ENCODE peak calls at places on chromosomes 7 and 10, in nine cellular contexts. One of them, this sample, is unnamed.
A peak's percentile ranks its signal among the peaks of the same experiment; 100 is the strongest.

GRCh38 chr10:101690461-101690860 is 4.5 kb downstream of the FBXW4 start:
- DNase-seq in K562: peak; percentile 23
- DNase-seq in IMR-90: no peak
- DNase-seq in upper lobe of right lung: no peak
- DNase-seq in tibial artery: no peak
- DNase-seq in PC-3: no peak
- DNase-seq in cardiac muscle cell: no peak
- DNase-seq in thoracic aorta: no peak
- DNase-seq in psoas muscle: no peak
- DNase-seq in this sample: no peak

GRCh38 chr10:17633353-17633752 is 10.6 kb upstream of the STAM start:
- DNase-seq in psoas muscle: no peak
- DNase-seq in IMR-90: no peak
- DNase-seq in thoracic aorta: no peak
- DNase-seq in cardiac muscle cell: no peak
- DNase-seq in K562: no peak
- DNase-seq in upper lobe of right lung: no peak
- DNase-seq in tibial artery: no peak
- DNase-seq in PC-3: no peak
- DNase-seq in this sample: no peak

GRCh38 chr7:128104109-128104742 is 73.0 kb upstream of the LRRC4 start:
- DNase-seq in upper lobe of right lung: no peak
- DNase-seq in IMR-90: no peak
- DNase-seq in K562: no peak
- DNase-seq in psoas muscle: peak; percentile 65
- DNase-seq in tibial artery: no peak
- DNase-seq in thoracic aorta: no peak
- DNase-seq in PC-3: no peak
- DNase-seq in cardiac muscle cell: no peak
- DNase-seq in this sample: peak; percentile 26

GRCh38 chr7:43537765-43538403 is 45.0 kb upstream of the STK17A start:
- DNase-seq in IMR-90: no peak
- DNase-seq in upper lobe of right lung: no peak
- DNase-seq in K562: no peak
- DNase-seq in tibial artery: no peak
- DNase-seq in psoas muscle: no peak
- DNase-seq in thoracic aorta: no peak
- DNase-seq in cardiac muscle cell: peak; percentile 59
- DNase-seq in PC-3: no peak
- DNase-seq in this sample: no peak

GRCh38 chr10:93481931-93482834 is at the start of gene MYOF:
- DNase-seq in IMR-90: peak; percentile 93
- DNase-seq in cardiac muscle cell: peak; percentile 77
- DNase-seq in upper lobe of right lung: peak; percentile 80
- DNase-seq in thoracic aorta: no peak
- DNase-seq in PC-3: peak; percentile 88
- DNase-seq in psoas muscle: peak; percentile 62
- DNase-seq in K562: peak; percentile 57
- DNase-seq in tibial artery: peak; percentile 84
- DNase-seq in this sample: peak; percentile 33

GRCh38 chr10:98696516-98696915 is 249.8 kb upstream of the HPS1 start:
- DNase-seq in PC-3: no peak
- DNase-seq in thoracic aorta: no peak
- DNase-seq in IMR-90: no peak
- DNase-seq in cardiac muscle cell: no peak
- DNase-seq in upper lobe of right lung: no peak
- DNase-seq in K562: no peak
- DNase-seq in psoas muscle: no peak
- DNase-seq in tibial artery: no peak
- DNase-seq in this sample: no peak

GRCh38 chr10:86964061-86964846 is 4.0 kb upstream of the ADIRF start:
- DNase-seq in cardiac muscle cell: no peak
- DNase-seq in thoracic aorta: no peak
- DNase-seq in K562: no peak
- DNase-seq in psoas muscle: no peak
- DNase-seq in PC-3: no peak
- DNase-seq in tibial artery: peak; percentile 77
- DNase-seq in upper lobe of right lung: no peak
- DNase-seq in IMR-90: no peak
- DNase-seq in this sample: no peak

GRCh38 chr7:22173884-22174573 is 182.9 kb downstream of the RAPGEF5 start:
- DNase-seq in IMR-90: no peak
- DNase-seq in thoracic aorta: no peak
- DNase-seq in upper lobe of right lung: no peak
- DNase-seq in psoas muscle: no peak
- DNase-seq in PC-3: peak; percentile 68
- DNase-seq in cardiac muscle cell: no peak
- DNase-seq in tibial artery: no peak
- DNase-seq in K562: peak; percentile 67
- DNase-seq in this sample: no peak

GRCh38 chr7:29883462-29884398 is 77.4 kb downstream of the WIPF3 start:
- DNase-seq in IMR-90: no peak
- DNase-seq in psoas muscle: no peak
- DNase-seq in upper lobe of right lung: no peak
- DNase-seq in thoracic aorta: no peak
- DNase-seq in cardiac muscle cell: peak; percentile 23
- DNase-seq in K562: no peak
- DNase-seq in PC-3: peak; percentile 50
- DNase-seq in tibial artery: no peak
- DNase-seq in this sample: no peak

GRCh38 chr10:124125305-124126116 is 32.1 kb upstream of the CHST15 start:
- DNase-seq in upper lobe of right lung: no peak
- DNase-seq in K562: no peak
- DNase-seq in tibial artery: no peak
- DNase-seq in cardiac muscle cell: peak; percentile 20
- DNase-seq in thoracic aorta: no peak
- DNase-seq in IMR-90: no peak
- DNase-seq in psoas muscle: no peak
- DNase-seq in PC-3: peak; percentile 42
- DNase-seq in this sample: no peak

GRCh38 chr7:157751351-157751750 is 414.5 kb downstream of the DNAJB6 start:
- DNase-seq in thoracic aorta: no peak
- DNase-seq in psoas muscle: no peak
- DNase-seq in cardiac muscle cell: no peak
- DNase-seq in upper lobe of right lung: no peak
- DNase-seq in IMR-90: no peak
- DNase-seq in K562: no peak
- DNase-seq in tibial artery: no peak
- DNase-seq in PC-3: no peak
- DNase-seq in this sample: no peak

GRCh38 chr10:103680869-103681236 is 174.5 kb downstream of the SH3PXD2A start:
- DNase-seq in thoracic aorta: no peak
- DNase-seq in PC-3: no peak
- DNase-seq in IMR-90: no peak
- DNase-seq in tibial artery: no peak
- DNase-seq in K562: no peak
- DNase-seq in psoas muscle: no peak
- DNase-seq in cardiac muscle cell: no peak
- DNase-seq in upper lobe of right lung: no peak
- DNase-seq in this sample: no peak

GRCh38 chr7:13848576-13849527 is 140.6 kb downstream of the ETV1 start:
- DNase-seq in psoas muscle: no peak
- DNase-seq in thoracic aorta: no peak
- DNase-seq in cardiac muscle cell: no peak
- DNase-seq in K562: no peak
- DNase-seq in tibial artery: no peak
- DNase-seq in PC-3: no peak
- DNase-seq in IMR-90: peak; percentile 38
- DNase-seq in upper lobe of right lung: no peak
- DNase-seq in this sample: no peak

DNA sequence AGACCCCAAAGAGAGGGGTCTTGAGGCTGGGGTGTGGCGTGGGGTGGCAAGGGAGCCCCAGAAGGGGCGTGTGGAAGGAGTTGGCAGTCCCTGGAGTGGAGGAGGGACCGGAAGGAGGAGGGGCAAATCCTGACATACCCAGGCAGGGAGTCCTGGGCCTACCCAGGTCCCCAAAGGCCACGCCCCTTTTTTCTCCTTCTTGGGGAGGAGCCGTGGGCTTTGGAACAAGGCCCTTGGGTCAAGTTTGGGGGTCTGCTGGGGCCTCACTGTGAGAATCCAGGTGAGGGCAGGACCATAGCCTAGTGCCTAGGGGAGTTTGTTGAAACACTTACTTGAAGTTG is 1.2 kb upstream of the SMARCD3 start:
- DNase-seq in PC-3: no peak
- DNase-seq in cardiac muscle cell: peak; percentile 80
- DNase-seq in IMR-90: peak; percentile 39
- DNase-seq in tibial artery: peak; percentile 92
- DNase-seq in psoas muscle: peak; percentile 81
- DNase-seq in upper lobe of right lung: no peak
- DNase-seq in K562: peak; percentile 59
- DNase-seq in thoracic aorta: no peak
- DNase-seq in this sample: peak; percentile 71
- H3K4me1 ChIP-seq in PC-3: peaks cover 4% of the 10 kb centered on the region
- H3K4me1 ChIP-seq in cardiac muscle cell: peaks cover 55% of the 10 kb centered on the region
- H3K4me1 ChIP-seq in IMR-90: peaks cover 46% of the 10 kb centered on the region
- H3K4me1 ChIP-seq in tibial artery: peaks cover 6% of the 10 kb centered on the region
- H3K4me1 ChIP-seq in psoas muscle: peaks cover 48% of the 10 kb centered on the region
- H3K4me1 ChIP-seq in upper lobe of right lung: peaks cover 30% of the 10 kb centered on the region
- H3K4me1 ChIP-seq in K562: peaks cover 27% of the 10 kb centered on the region
- H3K4me1 ChIP-seq in thoracic aorta: peaks cover 79% of the 10 kb centered on the region
- H3K4me1 ChIP-seq in this sample: peaks cover 93% of the 10 kb centered on the region

DNA sequence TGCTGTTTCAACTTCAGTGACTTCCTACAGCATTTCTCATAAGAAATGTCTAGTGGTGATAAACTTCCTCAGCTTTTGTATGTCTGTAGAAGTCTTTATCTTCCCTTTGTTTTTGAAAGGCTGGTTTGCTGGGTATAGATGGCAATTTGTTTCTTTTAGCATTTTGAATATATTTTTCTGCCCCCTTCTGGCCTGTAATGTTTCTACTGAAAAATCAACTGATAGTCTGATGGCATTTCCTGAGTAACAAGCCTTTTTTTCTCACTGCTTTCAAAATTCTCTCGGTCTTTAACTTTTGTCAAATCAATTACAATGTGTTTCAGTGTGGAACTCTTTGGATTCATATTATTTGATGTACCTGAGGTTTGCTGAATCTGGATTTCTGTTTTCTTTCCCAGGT is 487.1 kb downstream of the ATRNL1 start:
- DNase-seq in PC-3: no peak
- DNase-seq in thoracic aorta: no peak
- DNase-seq in upper lobe of right lung: no peak
- DNase-seq in K562: no peak
- DNase-seq in cardiac muscle cell: no peak
- DNase-seq in psoas muscle: no peak
- DNase-seq in IMR-90: no peak
- DNase-seq in tibial artery: no peak
- DNase-seq in this sample: no peak
- TF ChIP-seq CTCF in PC-3: no peak
- TF ChIP-seq CTCF in thoracic aorta: no peak
- TF ChIP-seq CTCF in upper lobe of right lung: no peak
- TF ChIP-seq CTCF in K562: no peak
- TF ChIP-seq CTCF in cardiac muscle cell: no peak
- TF ChIP-seq CTCF in psoas muscle: no peak
- TF ChIP-seq CTCF in IMR-90: no peak
- TF ChIP-seq CTCF in tibial artery: no peak
- TF ChIP-seq CTCF in this sample: no peak

DNA sequence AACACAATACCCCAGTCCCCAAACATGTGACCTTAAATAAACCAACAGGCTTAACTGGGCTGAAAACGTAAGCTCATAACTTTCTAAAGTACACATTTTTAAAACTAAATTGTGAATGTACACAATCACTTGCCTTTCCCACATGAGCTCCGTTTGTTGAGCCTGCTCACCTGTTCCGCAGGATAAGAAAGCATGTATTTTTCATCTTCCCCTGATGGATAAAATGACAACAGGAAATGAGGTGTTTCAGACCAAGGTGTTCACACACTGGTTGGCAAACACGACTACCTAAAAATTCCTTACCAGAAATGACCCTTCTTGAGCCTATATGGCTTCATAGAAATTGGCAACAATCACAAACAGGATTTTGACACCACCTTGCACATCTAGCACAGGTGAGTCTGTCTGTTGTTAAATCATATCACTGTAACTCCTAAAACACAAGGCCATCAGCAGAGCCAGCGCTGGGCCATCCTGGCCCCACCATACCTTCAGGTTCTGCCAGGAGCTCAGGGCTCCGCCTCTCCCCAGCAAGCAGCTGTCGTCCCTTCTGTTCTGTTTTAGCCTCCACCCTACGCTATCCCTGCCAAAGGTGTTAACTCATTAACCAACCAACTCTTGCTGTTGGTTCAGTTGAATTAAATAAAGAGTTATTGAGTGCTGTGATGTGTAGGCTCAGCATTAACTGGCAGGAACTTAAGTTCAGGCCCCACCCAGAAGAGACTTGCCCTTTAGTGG is 73.6 kb upstream of the RNF32 start:
- DNase-seq in K562: no peak
- DNase-seq in upper lobe of right lung: no peak
- DNase-seq in IMR-90: no peak
- DNase-seq in PC-3: no peak
- DNase-seq in psoas muscle: no peak
- DNase-seq in cardiac muscle cell: no peak
- DNase-seq in thoracic aorta: no peak
- DNase-seq in tibial artery: no peak
- DNase-seq in this sample: no peak
- H3K27ac ChIP-seq in K562: no peak overlapping the region
- H3K27ac ChIP-seq in upper lobe of right lung: no peak overlapping the region
- H3K27ac ChIP-seq in IMR-90: no peak overlapping the region
- H3K27ac ChIP-seq in PC-3: no peak overlapping the region
- H3K27ac ChIP-seq in psoas muscle: no peak overlapping the region
- H3K27ac ChIP-seq in cardiac muscle cell: no peak overlapping the region
- H3K27ac ChIP-seq in thoracic aorta: no peak overlapping the region
- H3K27ac ChIP-seq in tibial artery: no peak overlapping the region
- H3K27ac ChIP-seq in this sample: no peak overlapping the region

GRCh38 chr10:27724287-27724686 is 21.3 kb downstream of the MKX start:
- DNase-seq in cardiac muscle cell: peak; percentile 22
- DNase-seq in psoas muscle: no peak
- DNase-seq in PC-3: peak; percentile 17
- DNase-seq in K562: peak; percentile 11
- DNase-seq in IMR-90: no peak
- DNase-seq in thoracic aorta: no peak
- DNase-seq in tibial artery: no peak
- DNase-seq in upper lobe of right lung: no peak
- DNase-seq in this sample: no peak
- H3K4me1 ChIP-seq in cardiac muscle cell: peaks cover 4% of the 10 kb centered on the region
- H3K4me1 ChIP-seq in psoas muscle: peaks cover 5% of the 10 kb centered on the region
- H3K4me1 ChIP-seq in PC-3: no peaks in the 10 kb centered on the region
- H3K4me1 ChIP-seq in K562: no peaks in the 10 kb centered on the region
- H3K4me1 ChIP-seq in IMR-90: peaks cover 11% of the 10 kb centered on the region
- H3K4me1 ChIP-seq in thoracic aorta: peaks cover 60% of the 10 kb centered on the region
- H3K4me1 ChIP-seq in tibial artery: no peaks in the 10 kb centered on the region
- H3K4me1 ChIP-seq in upper lobe of right lung: no peaks in the 10 kb centered on the region
- H3K4me1 ChIP-seq in this sample: no peaks in the 10 kb centered on the region

GRCh38 chr10:2938869-2939268 is 128.5 kb upstream of the PFKP start:
- DNase-seq in IMR-90: peak; percentile 21
- DNase-seq in K562: no peak
- DNase-seq in psoas muscle: no peak
- DNase-seq in upper lobe of right lung: no peak
- DNase-seq in cardiac muscle cell: no peak
- DNase-seq in thoracic aorta: no peak
- DNase-seq in PC-3: peak; percentile 25
- DNase-seq in tibial artery: no peak
- DNase-seq in this sample: no peak
- TF ChIP-seq CTCF in IMR-90: peak; percentile 35
- TF ChIP-seq CTCF in K562: no peak
- TF ChIP-seq CTCF in psoas muscle: no peak
- TF ChIP-seq CTCF in upper lobe of right lung: peak; percentile 22
- TF ChIP-seq CTCF in cardiac muscle cell: peak; percentile 18
- TF ChIP-seq CTCF in thoracic aorta: peak; percentile 10
- TF ChIP-seq CTCF in PC-3: peak; percentile 42
- TF ChIP-seq CTCF in tibial artery: no peak
- TF ChIP-seq CTCF in this sample: peak; percentile 10